ENCODE peak calls at places on chromosomes 13 and 19, in nine cellular contexts. R is GM12891, G is breast epithelium, T is prostate gland, C is HL-60, D is transverse colon, M is stomach, Q is suprapubic skin, U is spleen. K is an unnamed sample.

GRCh38 chr19:39310558-39311311 is 9.9 kb downstream of the LRFN1 start:
- DNase-seq in D (no peak), C (no peak), U (peak; percentile 32), T (no peak), M (no peak), R (no peak), G (no peak), Q (no peak), K (no peak)

GRCh38 chr13:112963641-112964040 is 5.4 kb upstream of the MCF2L start:
- DNase-seq in Q (peak; percentile 57), C (no peak), U (peak; percentile 63), G (no peak), R (no peak), D (peak; percentile 6), T (no peak), M (no peak), K (no peak)

GRCh38 chr13:41976491-41976890 is 15.6 kb upstream of the VWA8 start:
- DNase-seq in G (no peak), T (no peak), C (no peak), M (no peak), Q (no peak), D (no peak), U (no peak), R (no peak), K (no peak)

GRCh38 chr13:33096886-33097610 is 80.8 kb downstream of the KL start:
- DNase-seq in G (no peak), M (no peak), C (no peak), Q (no peak), U (no peak), T (no peak), D (no peak), R (no peak), K (no peak)

GRCh38 chr19:8302357-8302691 is 5.8 kb downstream of the CD320 start:
- DNase-seq in R (no peak), M (peak; percentile 27), D (no peak), U (peak; percentile 80), T (peak; percentile 3), G (peak; percentile 15), Q (no peak), C (peak; percentile 0), K (no peak)

GRCh38 chr19:6066661-6067646 is 43.3 kb downstream of the RFX2 start:
- DNase-seq in R (no peak), D (peak; percentile 91), C (peak; percentile 86), U (no peak), G (peak; percentile 93), T (peak; percentile 88), M (peak; percentile 92), Q (peak; percentile 99), K (no peak)

GRCh38 chr19:4051175-4052101 is 15.3 kb downstream of the ZBTB7A start:
- DNase-seq in U (no peak), R (no peak), M (no peak), C (peak; percentile 90), G (no peak), Q (peak; percentile 79), D (peak; percentile 62), T (no peak), K (no peak)

GRCh38 chr19:3403489-3404323 is 37.3 kb downstream of the NFIC start:
- DNase-seq in U (peak; percentile 84), G (peak; percentile 88), M (peak; percentile 91), T (peak; percentile 88), R (no peak), C (no peak), Q (peak; percentile 94), D (peak; percentile 80), K (no peak)

DNA sequence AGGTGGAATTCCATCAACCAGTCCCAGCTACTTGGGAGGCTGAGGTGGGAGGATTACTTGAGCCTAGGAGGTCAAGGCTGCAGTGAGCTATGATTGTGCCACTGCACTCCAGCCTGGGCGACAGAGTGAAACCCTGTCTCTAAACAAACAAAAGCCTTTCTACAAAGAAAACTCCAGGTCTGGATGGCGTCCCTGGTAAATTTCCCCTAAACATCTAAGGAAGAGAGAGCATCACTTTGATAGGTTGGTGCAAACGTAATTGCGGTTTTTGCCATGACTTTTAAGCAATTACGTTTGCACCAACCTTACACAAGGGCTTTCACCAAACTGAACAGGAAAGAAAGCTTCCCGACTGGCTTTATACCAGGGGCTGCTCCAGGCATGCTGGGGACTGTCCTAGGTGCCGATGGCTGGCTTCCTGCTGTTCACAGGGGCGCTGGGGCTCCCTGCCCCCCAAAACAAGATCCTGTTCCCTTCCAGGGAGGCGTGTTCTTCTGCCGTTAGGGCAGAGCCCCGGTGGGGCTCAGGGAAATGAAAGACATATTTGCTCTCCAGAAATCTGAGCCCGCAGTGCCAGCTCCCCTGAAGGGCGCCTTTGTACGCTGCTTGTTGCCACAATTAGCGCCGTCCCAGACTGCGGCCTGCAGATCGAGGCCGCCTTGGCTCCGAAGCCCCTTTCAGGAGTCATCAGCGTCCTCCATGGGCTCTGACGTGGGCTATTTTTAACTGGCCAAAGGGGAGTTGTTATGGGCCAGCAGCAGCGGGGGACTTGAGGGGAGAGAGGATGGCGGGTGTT is 38.7 kb upstream of the KLF2 start:
- DNase-seq in T (no peak), D (no peak), M (no peak), C (peak; percentile 23), G (peak; percentile 27), U (no peak), Q (no peak), R (no peak), K (no peak)
- TF ChIP-seq POLR2AphosphoS5 in T (no peak), D (no peak), M (no peak), C (no peak), G (no peak), U (no peak), Q (no peak), R (no peak), K (no peak)

DNA sequence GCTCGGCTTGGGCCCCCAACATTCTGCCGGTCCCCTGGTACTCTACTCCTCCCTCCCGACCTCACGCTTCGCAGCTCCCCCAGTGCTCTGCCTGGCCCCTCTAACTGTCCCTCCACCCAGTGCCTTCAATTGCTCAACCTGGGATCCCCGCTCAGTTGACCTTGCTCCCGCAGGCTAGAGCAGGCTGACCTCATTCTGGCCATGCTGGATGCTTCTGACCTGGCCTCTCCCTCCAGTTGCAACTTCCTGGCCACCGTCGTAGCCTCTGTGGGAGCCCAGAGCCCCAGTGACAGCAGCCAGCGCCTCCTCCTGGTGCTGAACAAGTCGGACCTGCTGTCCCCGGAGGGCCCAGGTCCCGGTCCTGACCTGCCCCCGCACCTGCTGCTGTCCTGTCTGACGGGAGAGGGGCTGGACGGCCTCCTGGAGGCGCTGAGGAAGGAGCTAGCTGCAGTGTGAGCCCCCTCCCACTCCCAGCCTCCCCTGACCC is 3.6 kb downstream of the GTPBP3 start:
- DNase-seq in C (no peak), D (no peak), M (no peak), R (no peak), U (no peak), G (no peak), T (no peak), Q (no peak), K (no peak)
- TF ChIP-seq POLR2AphosphoS5 in C (no peak), D (no peak), M (no peak), R (no peak), U (no peak), G (no peak), T (no peak), Q (no peak), K (no peak)

GRCh38 chr19:35125746-35126623 is 8.9 kb downstream of the LGI4 start:
- DNase-seq in D (no peak), R (no peak), U (no peak), C (no peak), Q (no peak), T (no peak), G (no peak), M (no peak), K (no peak)

GRCh38 chr19:35123573-35123972 is 8.0 kb downstream of the FXYD3 start:
- DNase-seq in D (peak; percentile 71), T (peak; percentile 76), R (no peak), U (no peak), G (no peak), M (peak; percentile 90), C (no peak), Q (no peak), K (no peak)

GRCh38 chr19:35125270-35125717 is 9.6 kb downstream of the LGI4 start:
- DNase-seq in D (no peak), R (no peak), G (no peak), C (no peak), Q (no peak), M (no peak), U (peak; percentile 78), T (no peak), K (no peak)

GRCh38 chr19:35122687-35123551 is 7.3 kb downstream of the FXYD3 start:
- DNase-seq in C (no peak), D (no peak), M (no peak), T (no peak), R (no peak), Q (no peak), U (no peak), G (peak; percentile 64), K (no peak)

DNA sequence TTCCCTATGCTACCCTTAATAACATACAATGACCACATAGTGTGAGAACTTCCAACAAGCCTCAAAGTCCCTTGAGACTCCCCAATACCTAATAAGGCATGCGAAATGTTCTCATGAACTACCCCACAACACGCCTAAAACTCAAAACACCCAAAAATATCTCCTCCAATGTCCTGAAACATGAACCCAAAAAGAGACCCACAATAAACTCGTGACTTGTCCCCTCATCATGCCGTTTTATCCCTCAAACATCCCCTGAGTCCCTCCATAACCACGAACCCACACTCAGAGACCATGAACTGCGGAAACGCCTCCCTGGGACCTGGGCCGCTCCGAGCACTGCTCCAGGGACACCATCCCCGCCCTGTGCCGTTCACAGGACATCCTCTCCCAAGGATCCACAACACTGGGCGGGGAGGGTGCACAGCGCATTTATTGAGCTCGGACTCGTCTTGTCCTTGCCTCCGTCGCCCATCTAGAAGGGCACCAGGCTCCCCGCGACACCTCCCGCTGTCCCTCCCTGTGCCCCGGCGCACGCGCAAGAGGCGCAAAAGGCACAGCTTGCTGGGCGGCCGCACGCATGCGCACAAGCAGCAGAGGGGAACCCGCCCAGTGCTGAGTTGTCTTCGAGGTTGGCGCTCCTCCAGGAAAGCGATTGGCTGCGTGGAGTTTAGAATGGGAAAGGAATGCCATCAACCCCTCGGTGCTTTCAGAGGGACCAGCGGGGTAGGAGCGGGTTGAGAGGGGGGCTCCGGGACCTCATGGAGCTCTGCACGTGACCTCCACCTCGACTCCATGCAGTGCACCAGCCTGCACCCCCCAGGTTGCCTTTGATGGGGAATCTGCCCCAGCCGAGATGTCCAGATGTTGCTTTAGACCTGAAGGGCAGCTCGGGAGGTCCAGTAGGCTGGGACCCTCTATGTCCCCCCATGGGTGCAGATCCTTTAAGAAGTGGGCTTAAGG is 8.8 kb downstream of the FXYD3 start:
- DNase-seq in M (peak; percentile 96), U (peak; percentile 95), R (peak; percentile 96), Q (peak; percentile 96), T (peak; percentile 95), C (peak; percentile 39), G (peak; percentile 88), D (peak; percentile 96), K (peak; percentile 98)
- TF ChIP-seq POLR2AphosphoS5 in M (peak; percentile 89), U (peak; percentile 97), R (peak; percentile 38), Q (peak; percentile 55), T (peak; percentile 99), C (no peak), G (peak; percentile 79), D (peak; percentile 92), K (no peak)

DNA sequence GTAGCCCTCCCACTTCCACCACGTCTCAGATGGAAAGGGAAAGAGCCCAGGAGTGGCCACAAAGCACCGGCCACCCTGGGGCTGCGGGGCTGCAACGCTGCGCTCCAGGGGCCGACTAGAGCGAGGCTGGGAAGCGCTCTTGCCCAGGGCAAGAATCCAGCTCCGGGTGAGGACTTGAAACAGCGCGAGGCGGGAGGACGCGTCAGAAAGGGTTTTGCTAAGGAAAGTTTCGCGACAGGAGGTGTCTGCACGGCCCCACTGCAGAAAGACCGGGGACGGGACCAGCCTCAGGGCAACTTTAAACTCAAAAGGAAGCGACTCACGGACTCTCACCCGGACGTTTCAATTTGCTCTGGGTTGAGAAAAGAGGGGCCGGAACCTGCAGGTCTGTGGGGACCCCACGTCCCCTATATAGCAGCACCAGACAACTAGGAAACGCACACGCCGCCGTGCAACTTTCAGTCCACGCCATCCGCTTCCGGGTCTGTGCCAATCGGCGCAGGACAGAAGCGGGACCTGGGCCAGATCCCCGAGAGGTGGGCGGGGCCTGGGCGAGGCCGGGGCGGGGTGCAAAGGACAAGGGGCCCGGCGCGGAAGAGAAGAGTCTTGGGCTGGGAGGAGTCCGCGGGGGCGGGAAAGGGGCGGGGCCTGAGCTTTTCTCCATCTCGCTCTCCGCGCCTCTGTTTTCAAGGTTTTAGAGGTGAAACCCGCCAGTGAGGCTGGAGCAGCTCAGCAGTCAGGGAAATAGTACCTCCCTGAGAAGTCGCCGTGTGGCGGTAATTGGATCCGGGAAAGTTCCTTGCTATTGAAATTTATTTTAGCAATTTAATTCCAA is at the start of gene ZNF816:
- DNase-seq in Q (peak; percentile 99), U (peak; percentile 100), D (peak; percentile 100), M (peak; percentile 100), G (peak; percentile 97), R (peak; percentile 92), T (peak; percentile 99), C (peak; percentile 99), K (peak; percentile 91)
- TF ChIP-seq POLR2AphosphoS5 in Q (peak; percentile 5), U (peak; percentile 92), D (peak; percentile 90), M (peak; percentile 86), G (peak; percentile 53), R (peak; percentile 79), T (peak; percentile 88), C (peak; percentile 93), K (peak; percentile 78)